ENCODE peak calls at places on chromosomes 12 and 14, in four cellular contexts. Z, H, U and N are unnamed samples.

GRCh38 chr12:6230321-6231110 is 30.3 kb downstream of the CD9 start:
- DNase-seq in H (peak), Z (peak), U (no peak), N (no peak)

GRCh38 chr14:20197459-20197858 is 6.8 kb downstream of the OR11G2 start:
- DNase-seq in Z (no peak), U (no peak), H (no peak), N (no peak)

GRCh38 chr12:93380480-93381121 is 2.9 kb downstream of the NUDT4 start:
- DNase-seq in H (no peak), U (peak), Z (peak), N (no peak)

GRCh38 chr14:95502381-95502950 is 14.0 kb downstream of the SYNE3 start:
- DNase-seq in Z (no peak), H (no peak), U (no peak), N (no peak)

GRCh38 chr12:63977441-63977840 is 132.9 kb downstream of the SRGAP1 start:
- DNase-seq in Z (no peak), H (no peak), U (no peak), N (no peak)

GRCh38 chr12:308511-308910 is 45.9 kb upstream of the SLC6A13 start:
- DNase-seq in H (no peak), Z (no peak), U (no peak), N (no peak)

GRCh38 chr12:1530592-1531159 is 63.7 kb downstream of the FBXL14 start:
- DNase-seq in Z (no peak), H (no peak), U (peak), N (no peak)

GRCh38 chr14:90551070-90551704 is 154.4 kb downstream of the CALM1 start:
- DNase-seq in Z (no peak), U (no peak), H (no peak), N (no peak)

GRCh38 chr14:98840511-98840910 is 431.5 kb downstream of the BCL11B start:
- DNase-seq in Z (no peak), H (no peak), U (no peak), N (no peak)

GRCh38 chr12:67650528-67651379 is 2.2 kb downstream of the DYRK2 start:
- DNase-seq in H (no peak), U (no peak), Z (no peak), N (no peak)

GRCh38 chr14:102510616-102511520 is 1.3 kb upstream of the ANKRD9 start:
- DNase-seq in H (no peak), Z (peak), U (no peak), N (peak)

GRCh38 chr14:100856056-100856950 is 30.4 kb downstream of the MEG3 start:
- DNase-seq in H (no peak), U (peak), Z (no peak), N (no peak)

GRCh38 chr14:100857923-100858837 is 32.3 kb downstream of the MEG3 start:
- DNase-seq in U (peak), Z (no peak), H (no peak), N (no peak)

GRCh38 chr14:100854435-100854834 is 28.5 kb downstream of the MEG3 start:
- DNase-seq in H (no peak), Z (no peak), U (no peak), N (no peak)

GRCh38 chr14:100857196-100857922 is 31.4 kb downstream of the MEG3 start:
- DNase-seq in U (peak), Z (no peak), H (no peak), N (no peak)

GRCh38 chr14:100855256-100855930 is 29.5 kb downstream of the MEG3 start:
- DNase-seq in Z (no peak), U (no peak), H (no peak), N (no peak)
- TF ChIP-seq TCF12 in Z (no peak), U (no peak), H (no peak), N (no peak)

GRCh38 chr12:127398026-127398715 is 868.8 kb upstream of the TMEM132C start:
- DNase-seq in H (no peak), Z (no peak), U (no peak), N (no peak)

GRCh38 chr12:127400231-127400630 is 866.7 kb upstream of the TMEM132C start:
- DNase-seq in Z (no peak), U (no peak), H (no peak), N (no peak)

GRCh38 chr12:127399451-127399850 is 867.5 kb upstream of the TMEM132C start:
- DNase-seq in Z (no peak), H (no peak), U (no peak), N (no peak)

GRCh38 chr12:127401005-127401404 is 866.0 kb upstream of the TMEM132C start:
- DNase-seq in Z (no peak), H (no peak), U (no peak), N (no peak)

DNA sequence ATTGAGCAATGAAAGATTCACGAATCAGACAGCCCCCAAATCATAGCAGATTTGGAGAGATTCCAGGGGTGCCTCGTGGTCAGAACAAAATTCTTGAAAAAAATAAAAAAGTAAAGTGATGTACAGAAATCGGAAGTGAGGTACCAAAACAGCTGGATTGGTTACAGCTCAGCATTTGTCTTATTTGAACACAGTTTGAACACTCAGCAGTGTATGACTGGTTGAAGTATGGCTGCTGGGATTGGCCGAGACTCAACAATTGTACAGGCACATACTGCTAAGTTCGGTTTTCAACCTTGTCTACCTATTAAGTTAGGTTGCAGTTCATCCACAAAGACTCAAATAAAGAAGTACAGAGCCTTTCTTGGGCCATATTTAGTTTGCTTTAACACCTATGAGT is 865.4 kb upstream of the TMEM132C start:
- DNase-seq in Z (no peak), U (no peak), H (no peak), N (no peak)
- TF ChIP-seq TCF12 in Z (no peak), U (no peak), H (no peak), N (no peak)

GRCh38 chr12:57195655-57196371 is 20.8 kb upstream of the NXPH4 start:
- DNase-seq in H (no peak), Z (no peak), U (no peak), N (no peak)
- TF ChIP-seq TCF12 in H (no peak), Z (no peak), U (no peak), N (no peak)

DNA sequence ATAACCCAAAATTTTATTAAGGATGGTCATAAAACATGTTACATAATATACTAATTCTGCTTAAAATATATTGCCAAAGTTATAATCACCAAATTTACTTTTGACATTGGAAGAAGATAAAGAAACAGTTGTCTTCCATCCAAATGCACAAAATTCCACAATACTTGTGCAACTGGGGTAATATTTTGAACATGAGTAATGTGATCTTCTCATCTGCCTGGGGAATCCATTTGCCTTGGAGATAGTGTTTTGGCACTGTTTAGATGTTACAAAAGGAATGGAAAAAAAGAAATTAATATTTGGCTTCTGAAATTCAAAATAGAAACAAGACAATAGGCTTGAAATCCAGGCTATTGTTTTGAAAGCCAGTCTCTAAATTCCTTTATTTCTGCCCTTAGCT is 9.1 kb downstream of the GPR19 start:
- DNase-seq in H (no peak), Z (no peak), U (no peak), N (no peak)
- TF ChIP-seq TCF12 in H (no peak), Z (no peak), U (no peak), N (no peak)

DNA sequence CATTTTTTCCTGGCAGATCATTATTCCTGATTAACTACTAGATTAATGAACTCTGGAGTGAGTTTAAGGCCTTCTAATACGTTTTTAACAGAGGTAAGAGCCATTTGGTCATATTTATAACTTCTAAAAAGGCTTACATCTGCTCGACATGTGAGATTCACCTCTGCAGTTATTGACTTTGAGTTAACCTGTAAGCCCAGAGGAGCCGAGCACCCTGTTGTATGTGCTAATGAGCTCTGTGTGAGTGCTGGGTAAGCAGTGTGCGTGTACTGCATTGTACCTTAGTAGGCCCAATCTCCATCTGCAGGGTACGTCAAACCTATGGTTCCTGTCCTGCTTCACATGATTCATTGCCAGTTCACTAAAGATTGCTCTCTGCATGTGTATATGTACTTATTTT is 18.9 kb downstream of the SLC4A8 start:
- DNase-seq in H (no peak), Z (no peak), U (no peak), N (no peak)
- TF ChIP-seq TCF12 in H (no peak), Z (no peak), U (no peak), N (no peak)

DNA sequence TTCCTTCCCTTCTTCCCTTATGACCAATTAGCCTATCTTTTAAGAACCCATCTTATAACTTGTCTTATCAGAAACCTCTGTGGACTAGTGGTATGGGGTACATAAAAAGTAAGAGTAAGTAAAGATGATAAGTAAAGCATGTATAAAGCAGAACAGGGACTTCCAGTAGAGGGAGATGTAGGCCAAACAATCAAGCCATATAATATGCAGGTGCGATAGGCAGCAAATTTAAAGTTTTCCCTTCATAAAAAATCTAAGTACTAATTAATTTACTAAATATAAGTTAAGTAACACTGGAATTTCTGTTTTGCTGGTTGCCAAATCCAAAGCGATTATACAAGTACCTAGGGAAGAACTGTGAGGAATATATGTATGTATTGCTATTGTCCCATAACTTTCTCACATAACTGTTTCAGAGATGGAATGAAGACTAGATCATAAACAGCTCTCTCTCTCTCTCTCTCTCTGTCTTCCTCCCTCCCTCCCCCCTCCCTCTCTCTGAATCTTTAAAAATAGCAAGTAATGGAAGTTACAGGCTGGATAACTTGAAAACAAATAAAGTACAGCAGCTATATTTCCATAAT is 25.7 kb downstream of the METTL25 start:
- DNase-seq in U (no peak), H (no peak), Z (no peak), N (no peak)
- TF ChIP-seq TCF12 in U (no peak), H (no peak), Z (no peak), N (no peak)

DNA sequence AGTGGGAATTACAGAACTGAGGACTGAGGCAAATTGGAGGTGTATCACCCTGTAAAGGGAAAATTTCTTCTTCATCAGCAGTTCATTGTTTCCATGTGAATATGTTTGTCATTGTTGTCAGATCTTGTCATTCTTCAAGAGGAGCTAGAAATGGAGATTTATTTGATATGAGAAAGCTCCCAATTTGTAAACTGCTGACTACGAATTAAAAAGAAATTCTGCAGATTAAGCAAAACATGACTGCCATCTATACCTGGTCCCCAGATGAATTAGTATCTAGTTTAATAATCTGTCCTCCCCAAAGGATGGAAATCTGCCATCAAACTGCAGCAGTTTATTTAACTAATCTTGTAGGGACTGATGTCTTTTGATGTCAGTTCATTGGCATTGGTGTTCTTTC is 162.8 kb downstream of the TRHDE start:
- DNase-seq in U (no peak), H (no peak), Z (no peak), N (no peak)
- TF ChIP-seq TCF12 in U (no peak), H (no peak), Z (no peak), N (no peak)

DNA sequence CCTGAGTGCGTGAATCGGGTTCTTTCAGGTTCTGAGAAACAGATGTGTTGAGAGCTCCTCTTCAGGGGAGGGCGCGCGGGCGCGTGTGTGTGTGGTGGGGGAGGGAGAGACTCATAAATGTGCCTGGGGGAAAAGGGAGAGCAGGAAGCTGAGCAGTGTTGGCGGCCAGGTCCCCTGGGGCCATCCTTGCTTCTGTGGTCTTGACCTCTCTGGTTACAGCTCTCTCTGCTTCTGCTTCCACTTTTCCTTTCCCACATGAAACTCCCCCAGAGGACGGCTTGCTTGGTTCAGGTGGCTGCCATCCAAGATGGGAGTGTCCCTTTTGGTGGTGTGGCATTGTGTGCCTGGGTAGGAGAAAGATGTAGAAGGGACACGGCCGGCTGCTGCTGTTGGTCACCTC is 4.2 kb downstream of the ATG101 start:
- DNase-seq in U (no peak), Z (no peak), H (peak), N (no peak)
- TF ChIP-seq TCF12 in U (no peak), Z (no peak), H (no peak), N (no peak)

GRCh38 chr14:100688598-100689499 is 37.8 kb upstream of the DLK1 start:
- DNase-seq in H (no peak), U (no peak), Z (no peak), N (no peak)

GRCh38 chr14:100684961-100685360 is 41.7 kb upstream of the DLK1 start:
- DNase-seq in H (no peak), U (no peak), Z (no peak), N (no peak)

GRCh38 chr14:100686858-100687257 is 39.8 kb upstream of the DLK1 start:
- DNase-seq in U (no peak), H (no peak), Z (no peak), N (no peak)

GRCh38 chr14:100688051-100688450 is 38.6 kb upstream of the DLK1 start:
- DNase-seq in U (no peak), Z (no peak), H (no peak), N (no peak)

DNA sequence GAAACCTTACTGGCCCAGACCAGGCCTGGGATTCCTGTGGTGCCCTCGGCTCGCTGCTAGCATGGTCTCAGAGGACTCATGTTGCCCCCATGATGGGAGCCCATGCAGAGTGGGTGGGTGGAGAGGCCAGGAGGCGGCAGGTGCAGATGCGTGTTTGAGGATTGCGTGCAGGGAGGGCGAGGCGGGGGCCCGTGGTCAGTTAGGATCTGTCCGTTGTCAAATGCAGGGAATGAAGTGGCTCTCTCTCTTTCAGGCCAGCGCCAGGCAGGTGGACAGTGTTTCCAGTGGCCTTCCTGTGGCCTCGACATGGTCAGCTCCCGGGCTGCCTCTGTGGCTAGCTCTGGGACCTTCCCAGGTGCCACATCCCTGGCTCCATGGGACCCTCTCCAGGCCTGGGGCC is 39.3 kb upstream of the DLK1 start:
- DNase-seq in U (no peak), H (no peak), Z (no peak), N (no peak)
- TF ChIP-seq TCF12 in U (no peak), H (no peak), Z (no peak), N (no peak)

DNA sequence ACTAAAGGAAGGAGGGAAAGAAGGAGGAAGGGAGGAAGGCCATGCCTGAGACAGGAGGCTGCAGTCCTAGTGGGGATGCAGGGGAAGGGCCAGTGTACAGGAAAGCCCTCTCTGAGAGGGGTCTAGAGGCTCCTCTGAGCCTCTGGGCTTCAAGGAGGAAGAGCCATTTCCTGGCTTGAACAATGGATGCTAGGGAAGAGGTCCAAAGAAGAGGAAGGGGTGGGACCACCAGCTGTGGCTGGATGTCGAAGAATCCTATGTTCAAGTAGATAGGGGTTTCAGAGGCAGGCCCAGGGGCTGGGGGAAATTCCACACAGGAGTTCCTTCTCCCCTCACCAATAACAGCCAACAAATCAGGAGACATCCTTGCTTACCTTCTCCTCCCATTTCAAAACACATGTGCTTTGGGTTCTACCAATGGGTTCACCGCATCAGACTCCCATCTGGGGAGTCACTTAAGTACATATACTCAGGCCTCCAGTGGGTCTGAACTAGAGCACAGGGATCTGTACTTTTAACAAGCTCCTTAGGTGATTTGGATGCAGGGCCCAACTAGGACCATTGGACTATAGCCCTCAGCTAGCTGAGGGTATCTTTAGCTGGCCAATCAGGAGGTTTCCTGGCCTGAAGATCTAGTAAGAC is 32.4 kb downstream of the PRPF40B start:
- DNase-seq in Z (no peak), H (no peak), U (no peak), N (no peak)
- TF ChIP-seq TCF12 in Z (no peak), H (no peak), U (no peak), N (no peak)